ENCODE peak calls at places on chromosomes 1 and 21, in seven cellular contexts. L is T-cell, P is SJCRH30, U is BJ, A is psoas muscle, T is iris pigment epithelial cell, B is midbrain. Q is an unnamed sample.

GRCh38 chr1:25090707-25091422 is 141.4 kb downstream of the SYF2 start:
- DNase-seq in L (no peak), P (no peak), U (no peak), A (no peak), T (no peak), B (no peak), Q (no peak)

GRCh38 chr1:70043806-70044205 is 161.6 kb downstream of the LRRC40 start:
- DNase-seq in L (no peak), P (peak; percentile 2), U (no peak), A (no peak), T (peak; percentile 92), B (no peak), Q (peak; percentile 92)

GRCh38 chr1:23010734-23011449 is 4.8 kb downstream of the TEX46 start:
- DNase-seq in L (no peak), P (no peak), U (no peak), A (no peak), T (peak; percentile 87), B (no peak), Q (peak; percentile 99)

GRCh38 chr1:36889478-36889845 is 144.9 kb downstream of the GRIK3 start:
- DNase-seq in L (no peak), P (no peak), U (no peak), A (no peak), T (no peak), B (no peak), Q (no peak)

GRCh38 chr1:246219508-246220030 is 287.5 kb downstream of the SMYD3 start:
- DNase-seq in L (no peak), P (peak; percentile 39), U (no peak), A (no peak), T (peak; percentile 10), B (no peak), Q (peak; percentile 12)

GRCh38 chr21:26405071-26405470 is 168.0 kb downstream of the CYYR1 start:
- DNase-seq in L (no peak), P (peak; percentile 29), U (no peak), A (no peak), T (peak; percentile 70), B (no peak), Q (peak; percentile 39)

GRCh38 chr1:31368611-31369107 is 4.2 kb downstream of the FABP3 start:
- DNase-seq in L (no peak), P (no peak), U (no peak), A (peak; percentile 67), T (no peak), B (no peak), Q (no peak)

GRCh38 chr1:26288311-26288941 is 8.5 kb downstream of the SH3BGRL3 start:
- DNase-seq in L (no peak), P (no peak), U (no peak), A (peak; percentile 53), T (peak; percentile 12), B (no peak), Q (peak; percentile 64)

GRCh38 chr1:11285883-11286734 is 13.1 kb downstream of the UBIAD1 start:
- DNase-seq in L (no peak), P (no peak), U (no peak), A (no peak), T (peak; percentile 23), B (peak; percentile 54), Q (peak; percentile 41)

GRCh38 chr1:163538682-163539081 is 216.9 kb downstream of the NUF2 start:
- DNase-seq in L (no peak), P (no peak), U (peak; percentile 21), A (no peak), T (no peak), B (peak; percentile 0), Q (no peak)

GRCh38 chr1:118074101-118074500 is 110.9 kb downstream of the SPAG17 start:
- DNase-seq in L (no peak), P (peak; percentile 59), U (peak; percentile 10), A (no peak), T (no peak), B (no peak), Q (no peak)

GRCh38 chr21:14773777-14774345 is 227.7 kb upstream of the SAMSN1 start:
- DNase-seq in L (peak; percentile 22), P (peak; percentile 60), U (no peak), A (peak; percentile 44), T (peak; percentile 31), B (no peak), Q (peak; percentile 59)

GRCh38 chr1:213947200-213947775 is 40.5 kb upstream of the PROX1 start:
- DNase-seq in L (no peak), P (no peak), U (no peak), A (no peak), T (no peak), B (no peak), Q (no peak)

GRCh38 chr1:41733725-41734124 is 185.0 kb downstream of the HIVEP3 start:
- DNase-seq in L (no peak), P (no peak), U (no peak), A (no peak), T (no peak), B (no peak), Q (no peak)

GRCh38 chr1:246091477-246091876 is 415.6 kb downstream of the SMYD3 start:
- DNase-seq in L (no peak), P (no peak), U (no peak), A (no peak), T (no peak), B (no peak), Q (no peak)

GRCh38 chr21:44066116-44066515 is 41.1 kb upstream of the PWP2 start:
- DNase-seq in L (no peak), P (no peak), U (no peak), A (no peak), T (no peak), B (no peak), Q (no peak)

GRCh38 chr1:118821801-118822200 is 166.3 kb downstream of the TBX15 start:
- DNase-seq in L (no peak), P (no peak), U (no peak), A (no peak), T (no peak), B (peak; percentile 1), Q (no peak)

GRCh38 chr1:178438432-178438831 is 58.3 kb downstream of the CLEC20A start:
- DNase-seq in L (no peak), P (no peak), U (no peak), A (no peak), T (peak; percentile 45), B (no peak), Q (peak; percentile 73)

GRCh38 chr1:176364231-176364905 is 98.6 kb upstream of the PAPPA2 start:
- DNase-seq in L (no peak), P (no peak), U (no peak), A (no peak), T (no peak), B (no peak), Q (no peak)

GRCh38 chr1:45134468-45134873 is 71.9 kb downstream of the ZSWIM5 start:
- DNase-seq in L (no peak), P (no peak), U (no peak), A (no peak), T (no peak), B (no peak), Q (no peak)

GRCh38 chr1:62385923-62386322 is 50.9 kb upstream of the USP1 start:
- DNase-seq in L (no peak), P (no peak), U (no peak), A (no peak), T (no peak), B (no peak), Q (no peak)

GRCh38 chr1:67889940-67890567 is 56.8 kb upstream of the GNG12 start:
- DNase-seq in L (no peak), P (peak; percentile 66), U (peak; percentile 57), A (no peak), T (peak; percentile 91), B (no peak), Q (peak; percentile 83)